ENCODE peak calls at places on chromosomes 13 and 19, in five cellular contexts. U, W, C, E and S are unnamed samples.

GRCh38 chr13:95485518-95486144 is 66.9 kb upstream of the CLDN10 start:
- DNase-seq in U (no peak), W (no peak), C (no peak), E (no peak), S (no peak)

GRCh38 chr13:58953638-58954037 is 1210.1 kb downstream of the DIAPH3 start:
- DNase-seq in U (no peak), W (no peak), C (no peak), E (no peak), S (no peak)

GRCh38 chr13:99033814-99034213 is 56.0 kb upstream of the DOCK9 start:
- DNase-seq in U (peak), W (no peak), C (peak), E (no peak), S (no peak)

GRCh38 chr13:72737033-72737432 is 9.3 kb downstream of the BORA start:
- DNase-seq in U (no peak), W (no peak), C (no peak), E (no peak), S (no peak)

GRCh38 chr19:10142701-10143375 is 23.1 kb upstream of the EIF3G start:
- DNase-seq in U (no peak), W (no peak), C (no peak), E (no peak), S (no peak)

GRCh38 chr13:111906816-111907215 is 160.1 kb upstream of the SOX1 start:
- DNase-seq in U (no peak), W (no peak), C (no peak), E (peak), S (no peak)

GRCh38 chr13:109427148-109427547 is 359.2 kb downstream of the IRS2 start:
- DNase-seq in U (no peak), W (no peak), C (peak), E (no peak), S (no peak)

GRCh38 chr19:17784201-17785008 is 10.5 kb upstream of the B3GNT3 start:
- DNase-seq in U (peak), W (peak), C (peak), E (no peak), S (peak)

GRCh38 chr19:29523568-29523967 is 2.2 kb upstream of the VSTM2B start:
- DNase-seq in U (no peak), W (no peak), C (no peak), E (no peak), S (no peak)

GRCh38 chr13:90622547-90622946 is 724.9 kb upstream of the MIR17HG start:
- DNase-seq in U (no peak), W (no peak), C (peak), E (no peak), S (no peak)

GRCh38 chr19:2811735-2812413 is 7.8 kb upstream of the ZNF554 start:
- DNase-seq in U (no peak), W (no peak), C (no peak), E (no peak), S (no peak)

GRCh38 chr13:38763446-38764381 is 76.8 kb downstream of the FREM2 start:
- DNase-seq in U (peak), W (no peak), C (peak), E (no peak), S (no peak)

GRCh38 chr19:41646589-41647204 is 19.8 kb upstream of the CEACAM4 start:
- DNase-seq in U (no peak), W (no peak), C (peak), E (no peak), S (no peak)

GRCh38 chr19:49331616-49332055 is 3.6 kb upstream of the CD37 start:
- DNase-seq in U (peak), W (no peak), C (peak), E (peak), S (no peak)

GRCh38 chr13:109833940-109834339 is 47.6 kb upstream of the IRS2 start:
- DNase-seq in U (no peak), W (no peak), C (no peak), E (peak), S (no peak)

GRCh38 chr19:39765091-39766076 is 13.3 kb upstream of the LEUTX start:
- DNase-seq in U (peak), W (peak), C (peak), E (no peak), S (no peak)

GRCh38 chr13:40063743-40064142 is 408.3 kb downstream of the COG6 start:
- DNase-seq in U (no peak), W (no peak), C (peak), E (no peak), S (no peak)

GRCh38 chr13:20392530-20392929 is 133.1 kb downstream of the CRYL1 start:
- DNase-seq in U (no peak), W (no peak), C (no peak), E (peak), S (no peak)

GRCh38 chr19:13917888-13918406 is 11.9 kb downstream of the CC2D1A start:
- DNase-seq in U (no peak), W (peak), C (no peak), E (no peak), S (peak)

GRCh38 chr19:4703671-4704316 is 19.8 kb downstream of the DPP9 start:
- DNase-seq in U (no peak), W (no peak), C (no peak), E (no peak), S (no peak)

GRCh38 chr13:32032780-32033179 is 1.2 kb downstream of the FRY start:
- DNase-seq in U (no peak), W (no peak), C (no peak), E (no peak), S (no peak)

GRCh38 chr13:32031815-32032345 is 306 bp downstream of the FRY start:
- DNase-seq in U (peak), W (no peak), C (no peak), E (no peak), S (no peak)

GRCh38 chr13:32029684-32030083 is 1.9 kb upstream of the FRY start:
- DNase-seq in U (no peak), W (no peak), C (no peak), E (no peak), S (no peak)

GRCh38 chr13:32033744-32034143 is 2.2 kb downstream of the FRY start:
- DNase-seq in U (no peak), W (no peak), C (no peak), E (no peak), S (no peak)

DNA sequence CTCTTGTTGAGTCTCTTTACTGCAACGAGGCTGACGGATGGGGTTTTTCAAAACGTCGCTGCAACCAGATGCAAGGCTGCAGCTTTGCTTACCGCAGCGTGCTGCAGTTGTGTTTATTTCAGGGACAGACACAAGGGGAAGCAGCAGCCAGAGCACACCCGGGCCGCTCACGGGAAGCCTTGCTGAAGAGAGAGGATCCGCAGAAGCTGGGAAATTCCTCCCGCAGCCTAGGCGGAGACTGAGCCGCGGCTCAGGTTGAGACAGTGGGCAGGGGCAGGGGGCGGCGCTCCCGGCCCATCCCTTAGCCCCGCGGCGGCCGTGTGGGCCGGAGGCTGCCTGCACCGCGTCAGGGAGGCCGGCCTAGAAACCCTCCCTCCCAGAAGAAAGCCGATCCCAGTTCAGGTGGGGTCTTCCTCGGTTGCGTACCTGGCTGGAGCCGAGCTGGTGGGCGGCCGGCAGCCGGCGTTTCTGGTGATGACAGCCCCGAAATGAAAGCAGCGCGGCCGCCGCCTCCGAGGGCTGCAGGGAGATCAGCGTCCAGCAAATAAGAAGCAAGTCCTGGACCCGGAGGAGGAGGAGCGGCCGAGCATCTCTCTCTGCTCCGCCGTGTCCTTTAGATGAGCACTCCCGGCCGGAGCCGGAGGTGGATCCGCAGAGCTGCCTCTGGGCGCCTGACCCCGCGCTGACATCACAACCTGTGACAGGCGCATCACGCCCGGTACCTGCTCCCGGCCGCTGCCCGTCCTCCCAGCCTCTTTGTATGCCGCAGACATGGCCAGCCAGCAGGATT is at the start of gene FRY:
- DNase-seq in U (peak), W (peak), C (peak), E (peak), S (peak)
- TF ChIP-seq CTCF in U (no peak), W (no peak), C (peak), E (no peak), S (peak)

DNA sequence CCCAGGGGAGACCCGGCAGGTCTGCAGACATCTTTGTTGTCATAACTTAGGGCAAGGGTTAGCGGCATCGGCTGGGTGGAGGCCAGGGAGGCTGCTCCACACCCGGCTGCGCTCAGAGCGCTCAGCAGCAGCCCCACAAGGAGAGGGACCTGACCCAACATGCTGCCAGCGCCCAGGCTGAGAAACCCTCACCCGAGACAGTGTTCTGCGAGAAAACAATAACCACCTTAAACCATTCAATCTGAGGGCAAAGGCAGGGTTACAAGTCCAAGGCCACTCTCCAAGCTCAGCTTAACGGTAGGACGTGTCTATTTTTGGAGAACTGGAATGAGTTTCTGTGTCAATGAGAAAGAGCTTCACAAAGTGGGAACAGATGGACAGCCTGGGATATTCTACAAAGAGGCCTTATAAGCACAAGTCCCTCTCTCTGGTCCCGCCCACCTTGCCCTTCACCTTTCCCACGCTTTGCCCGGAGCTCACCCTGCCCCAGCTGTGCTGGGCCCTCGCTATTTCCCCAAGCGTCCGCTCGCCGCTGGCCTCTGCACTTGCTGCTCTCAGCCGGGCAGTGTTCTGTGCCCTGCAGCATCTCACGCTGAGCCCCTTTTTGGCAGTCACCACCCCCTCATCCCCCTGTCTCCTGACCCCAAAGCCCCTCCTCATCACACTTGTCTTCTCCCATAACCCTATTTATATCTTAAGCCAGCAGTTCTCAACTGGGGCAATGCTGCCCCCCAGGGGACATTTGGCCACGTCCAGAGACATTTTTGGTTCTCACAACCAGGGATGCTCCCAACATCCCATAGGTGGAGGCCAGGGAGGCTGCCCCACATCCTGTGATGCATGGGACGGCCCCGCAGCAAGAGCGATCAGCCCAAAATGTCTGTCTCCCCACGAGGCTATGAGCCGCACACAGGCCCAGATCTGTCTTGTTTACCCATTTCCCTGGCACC is 17.6 kb downstream of the PPP1R12C start:
- DNase-seq in U (no peak), W (no peak), C (no peak), E (no peak), S (no peak)
- TF ChIP-seq CTCF in U (peak), W (no peak), C (peak), E (no peak), S (peak)

GRCh38 chr13:30305456-30305855 is 1.9 kb downstream of the KATNAL1 start:
- DNase-seq in U (no peak), W (no peak), C (no peak), E (no peak), S (no peak)

GRCh38 chr13:30308548-30308947 is 1.2 kb upstream of the KATNAL1 start:
- DNase-seq in U (peak), W (no peak), C (peak), E (no peak), S (no peak)

GRCh38 chr13:30306762-30307193 is 573 bp downstream of the KATNAL1 start:
- DNase-seq in U (peak), W (peak), C (peak), E (peak), S (peak)

GRCh38 chr13:30307966-30308290 is 577 bp upstream of the KATNAL1 start:
- DNase-seq in U (no peak), W (no peak), C (no peak), E (no peak), S (no peak)

DNA sequence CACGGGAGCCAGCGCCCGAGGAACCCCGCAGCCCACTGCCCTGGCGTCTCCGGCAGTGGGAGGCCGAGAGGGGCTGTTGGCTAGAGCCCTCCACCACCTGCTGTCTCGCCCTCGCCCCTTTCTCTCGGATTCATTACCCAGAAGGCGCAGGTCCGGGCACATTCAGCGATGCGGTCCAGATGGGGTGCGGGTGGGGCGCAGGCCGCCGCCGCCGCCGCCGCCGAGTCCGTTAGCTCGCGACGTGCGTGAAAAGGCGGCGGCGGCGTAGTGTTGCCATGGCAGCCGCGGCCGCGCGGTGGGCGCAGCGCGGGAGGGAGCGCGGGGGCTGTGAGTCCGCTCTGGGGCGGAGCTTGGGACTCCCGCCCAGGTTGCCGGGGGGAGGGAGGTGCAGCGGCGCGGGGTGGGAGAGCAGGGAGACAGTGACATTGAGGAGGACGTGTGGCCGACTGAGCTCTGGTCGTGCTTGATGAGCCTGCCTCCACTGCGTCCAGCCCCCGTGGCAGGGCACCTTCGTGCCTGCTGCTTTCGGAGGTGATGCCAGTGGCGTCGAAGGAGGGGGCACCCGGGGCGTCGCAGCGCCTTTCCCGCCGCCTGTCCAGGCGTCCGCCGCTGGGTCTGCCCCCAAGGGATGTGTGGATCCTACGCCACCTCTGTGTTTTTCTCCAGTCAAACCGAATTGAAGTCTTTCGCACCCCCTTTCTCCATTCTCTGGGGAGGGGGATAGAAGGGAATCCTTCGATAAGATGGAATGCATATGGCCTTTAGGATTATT is at the start of gene KATNAL1:
- DNase-seq in U (peak), W (peak), C (peak), E (peak), S (peak)
- TF ChIP-seq CTCF in U (no peak), W (no peak), C (no peak), E (no peak), S (no peak)

GRCh38 chr13:65595881-65596280 is 1634.3 kb downstream of the PCDH9 start:
- DNase-seq in U (no peak), W (no peak), C (peak), E (no peak), S (no peak)

GRCh38 chr13:65593298-65593874 is 1636.8 kb downstream of the PCDH9 start:
- DNase-seq in U (no peak), W (no peak), C (no peak), E (no peak), S (no peak)

GRCh38 chr13:65597839-65598818 is 1632.0 kb downstream of the PCDH9 start:
- DNase-seq in U (peak), W (no peak), C (peak), E (no peak), S (no peak)

GRCh38 chr13:65594255-65594654 is 1635.9 kb downstream of the PCDH9 start:
- DNase-seq in U (peak), W (no peak), C (peak), E (no peak), S (no peak)

GRCh38 chr13:65592757-65593156 is 1637.4 kb downstream of the PCDH9 start:
- DNase-seq in U (peak), W (no peak), C (no peak), E (no peak), S (no peak)
- TF ChIP-seq CTCF in U (no peak), W (no peak), C (no peak), E (no peak), S (no peak)

DNA sequence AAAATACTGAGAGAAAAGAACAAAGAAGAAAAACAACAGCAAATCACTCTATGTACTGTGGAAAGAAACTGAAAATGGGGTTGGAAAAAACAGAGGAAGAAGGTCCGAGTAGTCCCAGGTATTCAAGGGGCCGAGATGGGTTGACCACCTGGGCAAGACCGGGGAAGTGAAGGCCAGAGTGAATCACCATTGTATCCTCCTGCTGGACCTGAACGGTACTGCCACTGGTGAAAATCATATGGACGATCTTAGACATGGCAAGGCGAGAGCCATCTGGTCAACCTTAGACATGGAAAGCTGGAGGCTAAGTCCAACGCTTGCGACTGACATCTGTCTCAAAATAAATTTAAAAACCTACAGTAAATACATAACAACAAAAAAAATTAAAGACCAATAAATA is 44.4 kb upstream of the ZNF91 start:
- DNase-seq in U (no peak), W (no peak), C (peak), E (no peak), S (no peak)
- TF ChIP-seq CTCF in U (peak), W (no peak), C (peak), E (no peak), S (peak)

GRCh38 chr13:33262997-33263396 is 22.6 kb downstream of the STARD13 start:
- DNase-seq in U (no peak), W (no peak), C (no peak), E (no peak), S (no peak)
- TF ChIP-seq CTCF in U (no peak), W (no peak), C (peak), E (no peak), S (peak)

GRCh38 chr19:35112995-35113693 is 2.5 kb upstream of the FXYD3 start:
- DNase-seq in U (no peak), W (no peak), C (no peak), E (no peak), S (no peak)
- TF ChIP-seq CTCF in U (no peak), W (no peak), C (no peak), E (no peak), S (no peak)